ENCODE peak calls at places on chromosomes 2 and 18, in nine cellular contexts. P is nucleus accumbens; X is Calu3; T is stimulated activated CD4-positive, alpha-beta T cell treated with anti-CD3 and anti-CD28 coated beads, Interleukin-2, amount 100 ng/mL, for 24 hours; R is CD8-positive, alpha-beta T cell; Z is NCI-H2029; O is HTR-8/SVneo; W is left ventricle myocardium inferior; E is bronchial epithelial cell. F is an unnamed sample.

GRCh38 chr2:50746526-50746925 is 285.4 kb downstream of the NRXN1 start:
- DNase-seq in T (no peak), X (peak; percentile 35), W (no peak), E (peak; percentile 31), Z (no peak), R (no peak), P (no peak), O (peak; percentile 5), F (no peak)

GRCh38 chr2:174892546-174892945 is 112.6 kb downstream of the CHN1 start:
- DNase-seq in R (no peak), T (no peak), P (no peak), W (no peak), E (peak; percentile 4), O (no peak), X (no peak), Z (no peak), F (no peak)

GRCh38 chr18:47953471-47953931 is 23.0 kb upstream of the SMAD2 start:
- DNase-seq in P (no peak), X (no peak), Z (peak; percentile 12), W (no peak), R (peak; percentile 6), T (peak; percentile 23), E (peak; percentile 59), O (no peak), F (peak; percentile 33)

GRCh38 chr2:176132397-176133086 is 3.0 kb downstream of the HOXD8 start:
- DNase-seq in E (no peak), R (no peak), X (no peak), O (no peak), W (no peak), T (no peak), P (no peak), Z (peak; percentile 63), F (no peak)

GRCh38 chr2:74831693-74832530 is 2.0 kb upstream of the HK2 start:
- DNase-seq in E (peak; percentile 67), R (no peak), O (peak; percentile 61), X (no peak), Z (no peak), P (no peak), T (no peak), W (no peak), F (no peak)

GRCh38 chr18:62655520-62656219 is 59.7 kb upstream of the PHLPP1 start:
- DNase-seq in Z (no peak), X (no peak), O (no peak), T (no peak), R (no peak), W (no peak), E (no peak), P (no peak), F (no peak)

GRCh38 chr2:67829470-67829869 is 233.3 kb downstream of the C1D start:
- DNase-seq in P (no peak), T (no peak), E (no peak), R (no peak), Z (no peak), O (no peak), W (no peak), X (no peak), F (no peak)

GRCh38 chr2:8248623-8248957 is 433.3 kb upstream of the ID2 start:
- DNase-seq in O (no peak), E (no peak), P (no peak), X (no peak), T (no peak), R (no peak), W (no peak), Z (no peak), F (no peak)

GRCh38 chr2:176063958-176064357 is 19.8 kb downstream of the EVX2 start:
- DNase-seq in P (no peak), R (no peak), Z (peak; percentile 29), T (no peak), E (no peak), O (no peak), X (no peak), W (no peak), F (no peak)

GRCh38 chr2:28577796-28578680 is 82.2 kb downstream of the PLB1 start:
- DNase-seq in R (no peak), Z (no peak), T (peak; percentile 14), W (no peak), E (no peak), P (no peak), O (no peak), X (no peak), F (no peak)

GRCh38 chr18:525066-525797 is 24.7 kb upstream of the COLEC12 start:
- DNase-seq in W (no peak), Z (no peak), T (no peak), X (no peak), R (no peak), P (no peak), E (peak; percentile 10), O (peak; percentile 63), F (no peak)

GRCh38 chr2:38079111-38080052 is 3.4 kb upstream of the CYP1B1 start:
- DNase-seq in Z (no peak), W (no peak), O (no peak), P (no peak), X (no peak), R (no peak), T (no peak), E (no peak), F (no peak)

GRCh38 chr18:62106271-62106670 is 80.6 kb downstream of the PIGN start:
- DNase-seq in Z (no peak), O (no peak), P (no peak), T (no peak), W (no peak), E (no peak), X (no peak), R (no peak), F (no peak)

GRCh38 chr2:207091175-207091574 is 74.6 kb downstream of the KLF7 start:
- DNase-seq in X (no peak), Z (no peak), T (no peak), O (no peak), R (no peak), E (no peak), W (no peak), P (no peak), F (no peak)

GRCh38 chr18:32303400-32303799 is 113.6 kb downstream of the MEP1B start:
- DNase-seq in O (no peak), W (no peak), T (no peak), P (no peak), X (no peak), R (no peak), E (no peak), Z (no peak), F (no peak)

GRCh38 chr2:42928692-42929576 is 136.6 kb upstream of the HAAO start:
- DNase-seq in P (no peak), X (no peak), E (peak; percentile 45), O (no peak), R (no peak), Z (no peak), W (no peak), T (no peak), F (no peak)

GRCh38 chr2:32706815-32707214 is 79.0 kb downstream of the TTC27 start:
- DNase-seq in W (no peak), Z (no peak), O (no peak), T (no peak), E (no peak), P (no peak), X (no peak), R (no peak), F (no peak)

GRCh38 chr2:183248866-183249567 is 124.8 kb downstream of the NUP35 start:
- DNase-seq in P (no peak), W (no peak), T (no peak), X (no peak), Z (no peak), E (peak; percentile 70), R (no peak), O (peak; percentile 22), F (no peak)

GRCh38 chr2:54606393-54606973 is 117.0 kb upstream of the EML6 start:
- DNase-seq in Z (no peak), X (no peak), W (peak; percentile 55), T (peak; percentile 58), E (no peak), O (no peak), P (no peak), R (no peak), F (no peak)